ENCODE peak calls at places on chromosome 20, in nine cellular contexts. One of them, this sample, is unnamed.

GRCh38 chr20:51481311-51481997 is 61.1 kb downstream of the NFATC2 start:
- DNase-seq in NAMALWA: no peak
- DNase-seq in LHCN-M2: no peak
- DNase-seq in RPMI7951: no peak
- DNase-seq in stimulated activated CD4-positive, alpha-beta T cell treated with anti-CD3 and anti-CD28 coated beads, Interleukin-4, amount 100 ng/mL, for 24 hours: peak; percentile 58
- DNase-seq in AML-193: no peak
- DNase-seq in M059J: no peak
- DNase-seq in activated CD8-positive, alpha-beta memory T cell treated with anti-CD3 and anti-CD28 coated beads, Interleukin-2, amount 50 U/mL, for 48 hours: peak; percentile 76
- DNase-seq in cardiac septum: no peak
- DNase-seq in this sample: peak; percentile 81

GRCh38 chr20:49400904-49401303 is 81.6 kb downstream of the KCNB1 start:
- DNase-seq in RPMI7951: no peak
- DNase-seq in LHCN-M2: no peak
- DNase-seq in M059J: peak; percentile 57
- DNase-seq in activated CD8-positive, alpha-beta memory T cell treated with anti-CD3 and anti-CD28 coated beads, Interleukin-2, amount 50 U/mL, for 48 hours: no peak
- DNase-seq in NAMALWA: no peak
- DNase-seq in stimulated activated CD4-positive, alpha-beta T cell treated with anti-CD3 and anti-CD28 coated beads, Interleukin-4, amount 100 ng/mL, for 24 hours: no peak
- DNase-seq in AML-193: no peak
- DNase-seq in cardiac septum: no peak
- DNase-seq in this sample: no peak

GRCh38 chr20:10376271-10377075 is 57.5 kb downstream of the MKKS start:
- DNase-seq in NAMALWA: no peak
- DNase-seq in cardiac septum: no peak
- DNase-seq in M059J: peak; percentile 95
- DNase-seq in LHCN-M2: peak; percentile 55
- DNase-seq in AML-193: no peak
- DNase-seq in activated CD8-positive, alpha-beta memory T cell treated with anti-CD3 and anti-CD28 coated beads, Interleukin-2, amount 50 U/mL, for 48 hours: no peak
- DNase-seq in stimulated activated CD4-positive, alpha-beta T cell treated with anti-CD3 and anti-CD28 coated beads, Interleukin-4, amount 100 ng/mL, for 24 hours: no peak
- DNase-seq in RPMI7951: peak; percentile 82
- DNase-seq in this sample: no peak

GRCh38 chr20:48489656-48490055 is 338.1 kb downstream of the PREX1 start:
- DNase-seq in M059J: no peak
- DNase-seq in LHCN-M2: no peak
- DNase-seq in cardiac septum: no peak
- DNase-seq in RPMI7951: no peak
- DNase-seq in NAMALWA: no peak
- DNase-seq in stimulated activated CD4-positive, alpha-beta T cell treated with anti-CD3 and anti-CD28 coated beads, Interleukin-4, amount 100 ng/mL, for 24 hours: no peak
- DNase-seq in AML-193: no peak
- DNase-seq in activated CD8-positive, alpha-beta memory T cell treated with anti-CD3 and anti-CD28 coated beads, Interleukin-2, amount 50 U/mL, for 48 hours: peak; percentile 36
- DNase-seq in this sample: no peak

GRCh38 chr20:52493177-52493711 is 301.7 kb upstream of the ZFP64 start:
- DNase-seq in cardiac septum: no peak
- DNase-seq in activated CD8-positive, alpha-beta memory T cell treated with anti-CD3 and anti-CD28 coated beads, Interleukin-2, amount 50 U/mL, for 48 hours: no peak
- DNase-seq in AML-193: no peak
- DNase-seq in LHCN-M2: peak; percentile 89
- DNase-seq in stimulated activated CD4-positive, alpha-beta T cell treated with anti-CD3 and anti-CD28 coated beads, Interleukin-4, amount 100 ng/mL, for 24 hours: peak; percentile 34
- DNase-seq in NAMALWA: no peak
- DNase-seq in M059J: peak; percentile 89
- DNase-seq in RPMI7951: peak; percentile 51
- DNase-seq in this sample: peak; percentile 44

GRCh38 chr20:19809487-19809886 is 51.4 kb downstream of the RIN2 start:
- DNase-seq in NAMALWA: no peak
- DNase-seq in LHCN-M2: no peak
- DNase-seq in cardiac septum: no peak
- DNase-seq in stimulated activated CD4-positive, alpha-beta T cell treated with anti-CD3 and anti-CD28 coated beads, Interleukin-4, amount 100 ng/mL, for 24 hours: no peak
- DNase-seq in activated CD8-positive, alpha-beta memory T cell treated with anti-CD3 and anti-CD28 coated beads, Interleukin-2, amount 50 U/mL, for 48 hours: no peak
- DNase-seq in RPMI7951: no peak
- DNase-seq in M059J: no peak
- DNase-seq in AML-193: no peak
- DNase-seq in this sample: no peak

GRCh38 chr20:50409495-50409894 is 100.7 kb upstream of the PTPN1 start:
- DNase-seq in RPMI7951: no peak
- DNase-seq in NAMALWA: no peak
- DNase-seq in M059J: no peak
- DNase-seq in stimulated activated CD4-positive, alpha-beta T cell treated with anti-CD3 and anti-CD28 coated beads, Interleukin-4, amount 100 ng/mL, for 24 hours: no peak
- DNase-seq in cardiac septum: no peak
- DNase-seq in LHCN-M2: no peak
- DNase-seq in activated CD8-positive, alpha-beta memory T cell treated with anti-CD3 and anti-CD28 coated beads, Interleukin-2, amount 50 U/mL, for 48 hours: no peak
- DNase-seq in AML-193: peak; percentile 42
- DNase-seq in this sample: no peak

GRCh38 chr20:19993937-19994667 is 23.1 kb upstream of the NAA20 start:
- DNase-seq in activated CD8-positive, alpha-beta memory T cell treated with anti-CD3 and anti-CD28 coated beads, Interleukin-2, amount 50 U/mL, for 48 hours: no peak
- DNase-seq in LHCN-M2: peak; percentile 94
- DNase-seq in cardiac septum: no peak
- DNase-seq in AML-193: no peak
- DNase-seq in stimulated activated CD4-positive, alpha-beta T cell treated with anti-CD3 and anti-CD28 coated beads, Interleukin-4, amount 100 ng/mL, for 24 hours: no peak
- DNase-seq in NAMALWA: no peak
- DNase-seq in M059J: peak; percentile 96
- DNase-seq in RPMI7951: peak; percentile 99
- DNase-seq in this sample: no peak

GRCh38 chr20:10671850-10672578 is 1.8 kb downstream of the JAG1 start:
- DNase-seq in LHCN-M2: peak; percentile 50
- DNase-seq in activated CD8-positive, alpha-beta memory T cell treated with anti-CD3 and anti-CD28 coated beads, Interleukin-2, amount 50 U/mL, for 48 hours: peak; percentile 58
- DNase-seq in NAMALWA: peak; percentile 23
- DNase-seq in M059J: peak; percentile 79
- DNase-seq in RPMI7951: peak; percentile 73
- DNase-seq in stimulated activated CD4-positive, alpha-beta T cell treated with anti-CD3 and anti-CD28 coated beads, Interleukin-4, amount 100 ng/mL, for 24 hours: no peak
- DNase-seq in cardiac septum: peak; percentile 85
- DNase-seq in AML-193: peak; percentile 53
- DNase-seq in this sample: peak; percentile 35

GRCh38 chr20:33684533-33685327 is 1.5 kb downstream of the E2F1 start:
- DNase-seq in LHCN-M2: no peak
- DNase-seq in cardiac septum: no peak
- DNase-seq in activated CD8-positive, alpha-beta memory T cell treated with anti-CD3 and anti-CD28 coated beads, Interleukin-2, amount 50 U/mL, for 48 hours: no peak
- DNase-seq in AML-193: no peak
- DNase-seq in M059J: no peak
- DNase-seq in NAMALWA: peak; percentile 55
- DNase-seq in RPMI7951: no peak
- DNase-seq in stimulated activated CD4-positive, alpha-beta T cell treated with anti-CD3 and anti-CD28 coated beads, Interleukin-4, amount 100 ng/mL, for 24 hours: no peak
- DNase-seq in this sample: no peak

GRCh38 chr20:44690781-44691423 is 24.3 kb upstream of the CCN5 start:
- DNase-seq in AML-193: no peak
- DNase-seq in LHCN-M2: no peak
- DNase-seq in M059J: no peak
- DNase-seq in stimulated activated CD4-positive, alpha-beta T cell treated with anti-CD3 and anti-CD28 coated beads, Interleukin-4, amount 100 ng/mL, for 24 hours: no peak
- DNase-seq in cardiac septum: peak; percentile 74
- DNase-seq in NAMALWA: no peak
- DNase-seq in RPMI7951: no peak
- DNase-seq in activated CD8-positive, alpha-beta memory T cell treated with anti-CD3 and anti-CD28 coated beads, Interleukin-2, amount 50 U/mL, for 48 hours: no peak
- DNase-seq in this sample: no peak

GRCh38 chr20:62648318-62648995 is 6.2 kb downstream of the SLCO4A1 start:
- DNase-seq in M059J: no peak
- DNase-seq in LHCN-M2: no peak
- DNase-seq in activated CD8-positive, alpha-beta memory T cell treated with anti-CD3 and anti-CD28 coated beads, Interleukin-2, amount 50 U/mL, for 48 hours: no peak
- DNase-seq in cardiac septum: no peak
- DNase-seq in stimulated activated CD4-positive, alpha-beta T cell treated with anti-CD3 and anti-CD28 coated beads, Interleukin-4, amount 100 ng/mL, for 24 hours: no peak
- DNase-seq in AML-193: no peak
- DNase-seq in NAMALWA: no peak
- DNase-seq in RPMI7951: no peak
- DNase-seq in this sample: no peak

GRCh38 chr20:7841967-7842301 is 98.3 kb downstream of the HAO1 start:
- DNase-seq in stimulated activated CD4-positive, alpha-beta T cell treated with anti-CD3 and anti-CD28 coated beads, Interleukin-4, amount 100 ng/mL, for 24 hours: no peak
- DNase-seq in RPMI7951: peak; percentile 91
- DNase-seq in M059J: peak; percentile 89
- DNase-seq in AML-193: no peak
- DNase-seq in LHCN-M2: peak; percentile 92
- DNase-seq in NAMALWA: no peak
- DNase-seq in activated CD8-positive, alpha-beta memory T cell treated with anti-CD3 and anti-CD28 coated beads, Interleukin-2, amount 50 U/mL, for 48 hours: no peak
- DNase-seq in cardiac septum: peak; percentile 76
- DNase-seq in this sample: no peak

GRCh38 chr20:42641886-42642285 is 547.8 kb downstream of the PTPRT start:
- DNase-seq in NAMALWA: no peak
- DNase-seq in activated CD8-positive, alpha-beta memory T cell treated with anti-CD3 and anti-CD28 coated beads, Interleukin-2, amount 50 U/mL, for 48 hours: no peak
- DNase-seq in LHCN-M2: no peak
- DNase-seq in stimulated activated CD4-positive, alpha-beta T cell treated with anti-CD3 and anti-CD28 coated beads, Interleukin-4, amount 100 ng/mL, for 24 hours: no peak
- DNase-seq in cardiac septum: no peak
- DNase-seq in M059J: no peak
- DNase-seq in AML-193: no peak
- DNase-seq in RPMI7951: no peak
- DNase-seq in this sample: no peak

GRCh38 chr20:44522841-44523240 is 971 bp upstream of the SERINC3 start:
- DNase-seq in M059J: no peak
- DNase-seq in activated CD8-positive, alpha-beta memory T cell treated with anti-CD3 and anti-CD28 coated beads, Interleukin-2, amount 50 U/mL, for 48 hours: no peak
- DNase-seq in NAMALWA: no peak
- DNase-seq in LHCN-M2: no peak
- DNase-seq in cardiac septum: no peak
- DNase-seq in RPMI7951: no peak
- DNase-seq in stimulated activated CD4-positive, alpha-beta T cell treated with anti-CD3 and anti-CD28 coated beads, Interleukin-4, amount 100 ng/mL, for 24 hours: no peak
- DNase-seq in AML-193: no peak
- DNase-seq in this sample: no peak

GRCh38 chr20:4601630-4602296 is 119.9 kb upstream of the PRND start:
- DNase-seq in RPMI7951: peak; percentile 86
- DNase-seq in cardiac septum: peak; percentile 90
- DNase-seq in LHCN-M2: peak; percentile 54
- DNase-seq in NAMALWA: no peak
- DNase-seq in AML-193: no peak
- DNase-seq in stimulated activated CD4-positive, alpha-beta T cell treated with anti-CD3 and anti-CD28 coated beads, Interleukin-4, amount 100 ng/mL, for 24 hours: no peak
- DNase-seq in activated CD8-positive, alpha-beta memory T cell treated with anti-CD3 and anti-CD28 coated beads, Interleukin-2, amount 50 U/mL, for 48 hours: peak; percentile 37
- DNase-seq in M059J: peak; percentile 96
- DNase-seq in this sample: no peak